ENCODE peak calls at places on chromosomes 4 and X, in six cellular contexts. A is COR-L47; L is central memory CD4-positive, alpha-beta T cell; Z is iris pigment epithelial cell; R is upper lobe of left lung; W is Calu3. J is an unnamed sample.

GRCh38 chr4:182752158-182752910 is 164.9 kb downstream of the DCTD start:
- DNase-seq in A (no peak), L (no peak), Z (peak; percentile 84), R (no peak), W (no peak), J (no peak)

GRCh38 chrX:15405846-15406245 is 21.6 kb upstream of the VEGFD start:
- DNase-seq in A (no peak), L (no peak), Z (no peak), R (no peak), W (no peak), J (no peak)

GRCh38 chrX:134669378-134670098 is 11.3 kb upstream of the PLAC1 start:
- DNase-seq in A (no peak), L (no peak), Z (peak; percentile 93), R (peak; percentile 21), W (no peak), J (no peak)

GRCh38 chr4:105329081-105329480 is 144.8 kb downstream of the PPA2 start:
- DNase-seq in A (no peak), L (no peak), Z (no peak), R (no peak), W (no peak), J (no peak)

GRCh38 chr4:5206391-5206790 is 155.1 kb downstream of the STK32B start:
- DNase-seq in A (no peak), L (no peak), Z (peak; percentile 15), R (no peak), W (no peak), J (no peak)

GRCh38 chr4:22191565-22192301 is 243.2 kb upstream of the KCNIP4 start:
- DNase-seq in A (peak; percentile 73), L (no peak), Z (peak; percentile 9), R (no peak), W (no peak), J (no peak)

GRCh38 chr4:98932539-98932938 is 3.6 kb upstream of the EIF4E start:
- DNase-seq in A (no peak), L (no peak), Z (peak; percentile 61), R (no peak), W (no peak), J (no peak)

GRCh38 chr4:106624674-106625073 is 256.1 kb upstream of the GIMD1 start:
- DNase-seq in A (no peak), L (no peak), Z (no peak), R (no peak), W (no peak), J (no peak)

GRCh38 chrX:122512561-122513072 is 671.5 kb upstream of the GRIA3 start:
- DNase-seq in A (no peak), L (no peak), Z (no peak), R (no peak), W (peak; percentile 1), J (no peak)

GRCh38 chr4:128287159-128287870 is at the start of gene PGRMC2:
- DNase-seq in A (peak; percentile 65), L (no peak), Z (peak; percentile 53), R (peak; percentile 21), W (peak; percentile 11), J (no peak)

J was measured in central memory CD8-positive, alpha-beta T cell.